ENCODE peak calls at places on chromosome 2, in six cellular contexts. B is A549, E is AG04450, O is brain microvascular endothelial cell, L is left ventricle myocardium inferior, A is uterus. K is an unnamed sample.
A peak's percentile ranks its signal among the peaks of the same experiment; 100 is the strongest.

GRCh38 chr2:206585335-206585734 is 57.0 kb upstream of the FAM237A start:
- DNase-seq in A (no peak), E (no peak), B (no peak), O (peak; percentile 2), L (no peak), K (no peak)

GRCh38 chr2:67065046-67065445 is 332.1 kb upstream of the ETAA1 start:
- DNase-seq in A (peak; percentile 69), L (no peak), O (no peak), B (no peak), E (no peak), K (no peak)

GRCh38 chr2:242015366-242016065 is 146.0 kb downstream of the RTP5 start:
- DNase-seq in A (peak; percentile 6), O (no peak), L (no peak), B (no peak), E (no peak), K (no peak)

GRCh38 chr2:233084488-233084887 is 24.3 kb downstream of the INPP5D start:
- DNase-seq in O (no peak), E (no peak), A (no peak), B (no peak), L (peak; percentile 54), K (no peak)

GRCh38 chr2:10917927-10918326 is 6.2 kb downstream of the KCNF1 start:
- DNase-seq in A (no peak), B (no peak), O (no peak), E (no peak), L (no peak), K (no peak)

GRCh38 chr2:216777637-216778273 is 82.1 kb downstream of the TNP1 start:
- DNase-seq in A (no peak), E (no peak), O (peak; percentile 69), B (peak; percentile 80), L (no peak), K (peak; percentile 86)

GRCh38 chr2:39725401-39725800 is 53.7 kb downstream of the THUMPD2 start:
- DNase-seq in A (no peak), E (no peak), O (no peak), B (no peak), L (no peak), K (no peak)

GRCh38 chr2:15990151-15991101 is 50.1 kb downstream of the MYCN start:
- DNase-seq in O (no peak), E (no peak), A (no peak), B (no peak), L (no peak), K (no peak)

GRCh38 chr2:74673821-74674528 is 19.9 kb downstream of the SEMA4F start:
- DNase-seq in B (no peak), L (no peak), O (no peak), E (no peak), A (no peak), K (no peak)

GRCh38 chr2:36438454-36438977 is 82.9 kb downstream of the CRIM1 start:
- DNase-seq in L (no peak), B (peak; percentile 84), E (peak; percentile 92), O (peak; percentile 99), A (no peak), K (no peak)

GRCh38 chr2:72924353-72925240 is 7.3 kb downstream of the EMX1 start:
- DNase-seq in E (no peak), L (no peak), A (no peak), B (no peak), O (no peak), K (no peak)
- H3K4me3 ChIP-seq in E (no peak overlapping the region), L (peak overlapping the region; percentile 40), A (no peak overlapping the region), B (no peak overlapping the region), O (no peak overlapping the region), K (no peak overlapping the region)

GRCh38 chr2:46298272-46298521 is 990 bp downstream of the EPAS1 start:
- DNase-seq in E (no peak), A (no peak), B (no peak), L (no peak), O (no peak), K (no peak)
- H3K4me3 ChIP-seq in E (peak overlapping the region; percentile 97), A (peak overlapping the region; percentile 83), B (peak overlapping the region; percentile 92), L (peak overlapping the region; percentile 94), O (peak overlapping the region; percentile 78), K (peak overlapping the region; percentile 39)

GRCh38 chr2:42812899-42813479 is 20.6 kb upstream of the HAAO start:
- DNase-seq in A (no peak), E (no peak), L (no peak), O (peak; percentile 45), B (peak; percentile 55), K (no peak)

GRCh38 chr2:42809131-42809875 is 16.9 kb upstream of the HAAO start:
- DNase-seq in B (no peak), O (no peak), L (no peak), A (no peak), E (no peak), K (no peak)

GRCh38 chr2:42810126-42810970 is 18.0 kb upstream of the HAAO start:
- DNase-seq in L (peak; percentile 92), B (peak; percentile 92), A (peak; percentile 98), O (peak; percentile 94), E (peak; percentile 93), K (peak; percentile 94)

GRCh38 chr2:42809876-42810125 is 17.4 kb upstream of the HAAO start:
- DNase-seq in B (peak; percentile 80), L (peak; percentile 88), E (peak; percentile 33), A (peak; percentile 87), O (peak; percentile 76), K (peak; percentile 84)

DNA sequence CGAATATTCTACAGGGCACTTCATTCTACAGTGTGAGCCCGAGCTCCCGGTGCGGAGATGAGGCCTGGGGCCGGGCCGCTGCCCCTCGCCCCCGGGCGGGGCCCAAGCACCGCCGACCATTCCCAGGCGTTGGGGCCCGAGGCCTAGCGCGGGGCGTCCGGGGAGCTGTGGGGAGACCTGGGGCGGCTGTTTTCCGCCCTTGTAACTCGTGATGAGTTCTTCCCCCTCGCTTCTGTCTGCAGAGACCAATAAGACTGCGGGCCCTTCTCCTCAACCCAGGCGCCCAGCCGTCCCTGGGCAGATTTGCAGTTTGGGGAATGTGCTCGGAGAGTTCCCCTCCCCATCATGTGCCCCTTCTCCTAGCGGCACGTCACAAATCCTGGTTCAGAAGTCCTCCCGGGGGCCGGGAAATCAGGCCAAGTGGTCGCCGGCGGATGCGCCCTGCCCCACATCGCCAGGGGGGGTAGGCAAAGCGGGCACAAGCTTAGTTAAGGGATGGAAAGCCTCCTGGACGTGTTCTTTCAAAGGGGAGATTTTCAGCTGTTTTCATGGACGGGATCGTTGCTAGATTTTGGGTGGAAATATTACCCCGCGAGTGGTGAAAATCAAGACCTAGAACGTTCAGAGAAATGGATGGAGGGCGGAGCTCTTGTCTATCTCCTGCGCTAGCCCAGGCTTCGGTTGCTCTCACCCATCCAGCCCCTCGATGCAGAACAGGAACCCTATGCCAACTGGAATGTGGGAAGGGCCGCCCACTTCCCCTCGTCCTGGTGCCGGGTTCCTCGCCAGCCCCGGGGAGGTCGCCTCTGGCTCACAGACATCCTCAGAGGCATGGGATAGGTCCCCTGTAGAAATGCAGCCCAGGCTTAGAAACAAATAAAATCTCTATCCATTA is 18.8 kb upstream of the HAAO start:
- DNase-seq in E (no peak), O (peak; percentile 15), A (peak; percentile 69), B (peak; percentile 32), L (peak; percentile 52), K (no peak)
- H3K4me3 ChIP-seq in E (peak overlapping the region; percentile 71), O (peak overlapping the region; percentile 63), A (peak overlapping the region; percentile 71), B (peak overlapping the region; percentile 45), L (peak overlapping the region; percentile 83), K (peak overlapping the region; percentile 64)

GRCh38 chr2:56807861-56808260 is 624.1 kb downstream of the CCDC85A start:
- DNase-seq in O (no peak), L (no peak), B (no peak), A (no peak), E (no peak), K (no peak)
- H3K4me3 ChIP-seq in O (no peak overlapping the region), L (no peak overlapping the region), B (no peak overlapping the region), A (no peak overlapping the region), E (no peak overlapping the region), K (no peak overlapping the region)

GRCh38 chr2:85325466-85325811 is 2.4 kb downstream of the TGOLN2 start:
- DNase-seq in O (no peak), L (no peak), A (no peak), E (no peak), B (no peak), K (no peak)
- H3K4me3 ChIP-seq in O (peak overlapping the region; percentile 85), L (peak overlapping the region; percentile 81), A (peak overlapping the region; percentile 69), E (peak overlapping the region; percentile 82), B (peak overlapping the region; percentile 65), K (peak overlapping the region; percentile 69)